ENCODE peak calls at places on chromosomes 7 and 10, in six cellular contexts. One of them, this sample, is unnamed. For H3K27me3, the result is how much of the 10 kb centered on the place peaks cover.

GRCh38 chr7:151859111-151859947 is 17.6 kb downstream of the PRKAG2 start:
- DNase-seq in PC-9: peak
- DNase-seq in fibroblast of lung: no peak
- DNase-seq in left ventricle myocardium inferior: peak
- DNase-seq in IMR-90: no peak
- DNase-seq in aorta: peak
- DNase-seq in this sample: no peak

GRCh38 chr7:134724606-134725005 is 54.8 kb upstream of the CALD1 start:
- DNase-seq in aorta: no peak
- DNase-seq in PC-9: peak
- DNase-seq in IMR-90: peak
- DNase-seq in fibroblast of lung: peak
- DNase-seq in left ventricle myocardium inferior: no peak
- DNase-seq in this sample: peak

GRCh38 chr7:26616235-26616634 is 248.2 kb downstream of the SKAP2 start:
- DNase-seq in left ventricle myocardium inferior: no peak
- DNase-seq in IMR-90: no peak
- DNase-seq in aorta: no peak
- DNase-seq in PC-9: peak
- DNase-seq in fibroblast of lung: no peak
- DNase-seq in this sample: no peak

GRCh38 chr7:157568071-157568784 is 231.4 kb downstream of the DNAJB6 start:
- DNase-seq in IMR-90: no peak
- DNase-seq in left ventricle myocardium inferior: no peak
- DNase-seq in fibroblast of lung: no peak
- DNase-seq in aorta: peak
- DNase-seq in PC-9: no peak
- DNase-seq in this sample: no peak

GRCh38 chr7:56491636-56492425 is 375.6 kb upstream of the NUPR2 start:
- DNase-seq in aorta: no peak
- DNase-seq in fibroblast of lung: no peak
- DNase-seq in left ventricle myocardium inferior: no peak
- DNase-seq in PC-9: no peak
- DNase-seq in IMR-90: no peak
- DNase-seq in this sample: no peak

GRCh38 chr7:151871189-151871735 is 5.7 kb downstream of the PRKAG2 start:
- DNase-seq in fibroblast of lung: no peak
- DNase-seq in aorta: no peak
- DNase-seq in PC-9: no peak
- DNase-seq in IMR-90: no peak
- DNase-seq in left ventricle myocardium inferior: peak
- DNase-seq in this sample: no peak

GRCh38 chr7:115707684-115708341 is 322.8 kb downstream of the TFEC start:
- DNase-seq in IMR-90: no peak
- DNase-seq in PC-9: no peak
- DNase-seq in fibroblast of lung: peak
- DNase-seq in left ventricle myocardium inferior: no peak
- DNase-seq in aorta: no peak
- DNase-seq in this sample: no peak

GRCh38 chr7:55069271-55069792 is 50.5 kb downstream of the EGFR start:
- DNase-seq in left ventricle myocardium inferior: no peak
- DNase-seq in IMR-90: peak
- DNase-seq in PC-9: no peak
- DNase-seq in fibroblast of lung: no peak
- DNase-seq in aorta: no peak
- DNase-seq in this sample: no peak

GRCh38 chr7:4683043-4683883 is 1.2 kb downstream of the FOXK1 start:
- DNase-seq in IMR-90: no peak
- DNase-seq in fibroblast of lung: no peak
- DNase-seq in aorta: peak
- DNase-seq in left ventricle myocardium inferior: peak
- DNase-seq in PC-9: peak
- DNase-seq in this sample: peak

GRCh38 chr10:69659286-69660027 is 29.4 kb downstream of the FAM241B start:
- DNase-seq in fibroblast of lung: no peak
- DNase-seq in aorta: no peak
- DNase-seq in left ventricle myocardium inferior: no peak
- DNase-seq in PC-9: no peak
- DNase-seq in IMR-90: no peak
- DNase-seq in this sample: no peak

GRCh38 chr10:110916554-110917346 is 2.2 kb downstream of the BBIP1 start:
- DNase-seq in fibroblast of lung: peak
- DNase-seq in aorta: no peak
- DNase-seq in IMR-90: peak
- DNase-seq in left ventricle myocardium inferior: no peak
- DNase-seq in PC-9: no peak
- DNase-seq in this sample: no peak

GRCh38 chr7:112573302-112574039 is 92.7 kb downstream of the LSMEM1 start:
- DNase-seq in aorta: no peak
- DNase-seq in fibroblast of lung: peak
- DNase-seq in PC-9: no peak
- DNase-seq in IMR-90: peak
- DNase-seq in left ventricle myocardium inferior: no peak
- DNase-seq in this sample: no peak

GRCh38 chr10:89262331-89263020 is 10.9 kb upstream of the LIPA start:
- DNase-seq in PC-9: peak
- DNase-seq in fibroblast of lung: peak
- DNase-seq in left ventricle myocardium inferior: no peak
- DNase-seq in IMR-90: peak
- DNase-seq in aorta: no peak
- DNase-seq in this sample: no peak

GRCh38 chr7:157671358-157672255 is 334.8 kb downstream of the DNAJB6 start:
- DNase-seq in fibroblast of lung: no peak
- DNase-seq in left ventricle myocardium inferior: no peak
- DNase-seq in IMR-90: no peak
- DNase-seq in PC-9: no peak
- DNase-seq in aorta: no peak
- DNase-seq in this sample: no peak

GRCh38 chr10:80283536-80284199 is 5.8 kb downstream of the MAT1A start:
- DNase-seq in left ventricle myocardium inferior: no peak
- DNase-seq in IMR-90: no peak
- DNase-seq in aorta: no peak
- DNase-seq in PC-9: no peak
- DNase-seq in fibroblast of lung: no peak
- DNase-seq in this sample: no peak

GRCh38 chr7:73701357-73701995 is 18.0 kb downstream of the STX1A start:
- DNase-seq in IMR-90: peak
- DNase-seq in PC-9: peak
- DNase-seq in aorta: peak
- DNase-seq in left ventricle myocardium inferior: no peak
- DNase-seq in fibroblast of lung: peak
- DNase-seq in this sample: peak

GRCh38 chr10:84681781-84682180 is 353.4 kb downstream of the CCSER2 start:
- DNase-seq in PC-9: no peak
- DNase-seq in aorta: no peak
- DNase-seq in fibroblast of lung: no peak
- DNase-seq in left ventricle myocardium inferior: no peak
- DNase-seq in IMR-90: no peak
- DNase-seq in this sample: no peak

GRCh38 chr10:11319990-11320602 is 291.4 kb downstream of the USP6NL start:
- DNase-seq in PC-9: no peak
- DNase-seq in IMR-90: no peak
- DNase-seq in aorta: no peak
- DNase-seq in left ventricle myocardium inferior: no peak
- DNase-seq in fibroblast of lung: no peak
- DNase-seq in this sample: no peak

DNA sequence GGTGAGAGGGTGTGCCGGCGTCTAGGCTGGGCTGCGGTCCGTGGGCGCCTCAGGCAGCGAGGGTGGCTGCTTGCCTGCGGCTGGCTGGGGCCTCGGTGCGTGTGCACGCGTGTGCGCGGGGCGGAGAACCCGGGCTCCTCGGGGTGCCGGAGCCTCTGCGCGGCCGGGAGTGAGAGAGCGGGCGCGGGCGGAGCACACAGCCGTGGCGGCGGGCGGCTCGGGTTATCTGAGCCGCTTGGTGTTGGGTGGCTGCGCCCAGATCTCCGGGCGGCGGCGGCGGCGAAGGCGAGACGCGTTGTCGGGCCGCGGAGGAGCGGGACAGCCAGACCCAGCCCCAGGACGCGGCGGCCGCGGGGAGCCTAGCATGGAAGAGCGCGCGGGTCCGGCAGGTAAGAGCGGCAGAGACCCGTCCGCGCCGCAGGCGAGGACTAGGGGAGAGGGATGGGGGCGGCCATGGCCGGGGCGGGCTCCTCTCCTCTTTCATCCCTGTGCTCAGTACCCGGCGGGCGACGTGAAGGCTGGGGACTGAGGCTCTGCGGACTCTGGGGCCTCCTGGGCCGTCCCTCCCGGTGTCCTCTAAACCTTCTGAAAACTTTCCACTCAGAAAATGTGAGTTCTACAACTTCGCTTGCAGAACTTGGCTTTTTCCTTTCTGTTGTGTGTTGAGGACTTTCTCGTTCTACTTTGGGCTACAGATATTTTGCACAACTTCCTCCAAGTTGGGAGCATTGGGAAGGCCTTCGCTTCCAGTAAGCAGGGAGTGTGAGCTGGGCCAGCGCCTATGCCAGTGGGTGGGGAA is 9.8 kb upstream of the PAX2 start:
- DNase-seq in IMR-90: no peak
- DNase-seq in fibroblast of lung: no peak
- DNase-seq in left ventricle myocardium inferior: no peak
- DNase-seq in PC-9: no peak
- DNase-seq in aorta: no peak
- DNase-seq in this sample: peak
- H3K27me3 ChIP-seq in IMR-90: half or more
- H3K27me3 ChIP-seq in fibroblast of lung: half or more
- H3K27me3 ChIP-seq in left ventricle myocardium inferior: half or more
- H3K27me3 ChIP-seq in PC-9: half or more
- H3K27me3 ChIP-seq in aorta: under half
- H3K27me3 ChIP-seq in this sample: half or more

GRCh38 chr10:63412304-63412703 is 53.5 kb downstream of the JMJD1C start:
- DNase-seq in left ventricle myocardium inferior: no peak
- DNase-seq in aorta: no peak
- DNase-seq in IMR-90: no peak
- DNase-seq in PC-9: no peak
- DNase-seq in fibroblast of lung: no peak
- DNase-seq in this sample: no peak
- H3K4me3 ChIP-seq in left ventricle myocardium inferior: no peak
- H3K4me3 ChIP-seq in aorta: no peak
- H3K4me3 ChIP-seq in IMR-90: no peak
- H3K4me3 ChIP-seq in PC-9: no peak
- H3K4me3 ChIP-seq in fibroblast of lung: no peak
- H3K4me3 ChIP-seq in this sample: no peak

DNA sequence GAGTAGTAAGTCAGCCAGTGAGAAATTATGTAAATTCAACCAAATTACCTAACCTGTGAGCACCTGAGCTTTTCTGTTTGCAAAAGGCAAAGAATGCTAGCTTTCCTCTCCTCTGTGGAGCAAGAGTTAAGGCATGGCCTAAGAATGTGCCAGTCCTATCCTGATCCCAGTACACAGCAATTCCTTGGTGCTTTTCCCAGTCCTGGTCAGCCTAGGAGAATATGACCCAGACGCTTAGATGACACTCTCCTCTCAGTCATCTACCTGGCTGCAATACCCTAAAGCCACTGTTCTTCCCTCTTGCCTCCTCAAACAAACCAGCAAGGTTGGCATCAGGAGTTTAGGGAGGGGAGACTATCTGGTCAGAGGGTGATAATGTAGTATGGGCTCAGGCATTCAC is 4.1 kb downstream of the PDLIM1 start:
- DNase-seq in PC-9: no peak
- DNase-seq in IMR-90: no peak
- DNase-seq in left ventricle myocardium inferior: no peak
- DNase-seq in aorta: no peak
- DNase-seq in fibroblast of lung: no peak
- DNase-seq in this sample: no peak
- H3K27me3 ChIP-seq in PC-9: under half
- H3K27me3 ChIP-seq in IMR-90: under half
- H3K27me3 ChIP-seq in left ventricle myocardium inferior: under half
- H3K27me3 ChIP-seq in aorta: under half
- H3K27me3 ChIP-seq in fibroblast of lung: under half
- H3K27me3 ChIP-seq in this sample: under half

GRCh38 chr10:119138341-119139306 is 26.9 kb downstream of the SFXN4 start:
- DNase-seq in left ventricle myocardium inferior: no peak
- DNase-seq in aorta: no peak
- DNase-seq in fibroblast of lung: no peak
- DNase-seq in IMR-90: no peak
- DNase-seq in PC-9: no peak
- DNase-seq in this sample: no peak

GRCh38 chr10:119131512-119132240 is 27.8 kb downstream of the DENND10 start:
- DNase-seq in fibroblast of lung: no peak
- DNase-seq in aorta: no peak
- DNase-seq in PC-9: no peak
- DNase-seq in IMR-90: peak
- DNase-seq in left ventricle myocardium inferior: no peak
- DNase-seq in this sample: no peak

GRCh38 chr10:119136084-119136483 is 29.4 kb downstream of the SFXN4 start:
- DNase-seq in aorta: no peak
- DNase-seq in fibroblast of lung: no peak
- DNase-seq in left ventricle myocardium inferior: no peak
- DNase-seq in PC-9: no peak
- DNase-seq in IMR-90: peak
- DNase-seq in this sample: no peak

GRCh38 chr10:119132521-119133345 is 28.8 kb downstream of the DENND10 start:
- DNase-seq in left ventricle myocardium inferior: no peak
- DNase-seq in fibroblast of lung: no peak
- DNase-seq in aorta: no peak
- DNase-seq in PC-9: no peak
- DNase-seq in IMR-90: no peak
- DNase-seq in this sample: no peak

GRCh38 chr10:119135517-119135890 is 30.0 kb downstream of the SFXN4 start:
- DNase-seq in IMR-90: peak
- DNase-seq in aorta: no peak
- DNase-seq in fibroblast of lung: no peak
- DNase-seq in left ventricle myocardium inferior: no peak
- DNase-seq in PC-9: no peak
- DNase-seq in this sample: no peak
- H3K4me3 ChIP-seq in IMR-90: no peak
- H3K4me3 ChIP-seq in aorta: no peak
- H3K4me3 ChIP-seq in fibroblast of lung: no peak
- H3K4me3 ChIP-seq in left ventricle myocardium inferior: no peak
- H3K4me3 ChIP-seq in PC-9: no peak
- H3K4me3 ChIP-seq in this sample: no peak

DNA sequence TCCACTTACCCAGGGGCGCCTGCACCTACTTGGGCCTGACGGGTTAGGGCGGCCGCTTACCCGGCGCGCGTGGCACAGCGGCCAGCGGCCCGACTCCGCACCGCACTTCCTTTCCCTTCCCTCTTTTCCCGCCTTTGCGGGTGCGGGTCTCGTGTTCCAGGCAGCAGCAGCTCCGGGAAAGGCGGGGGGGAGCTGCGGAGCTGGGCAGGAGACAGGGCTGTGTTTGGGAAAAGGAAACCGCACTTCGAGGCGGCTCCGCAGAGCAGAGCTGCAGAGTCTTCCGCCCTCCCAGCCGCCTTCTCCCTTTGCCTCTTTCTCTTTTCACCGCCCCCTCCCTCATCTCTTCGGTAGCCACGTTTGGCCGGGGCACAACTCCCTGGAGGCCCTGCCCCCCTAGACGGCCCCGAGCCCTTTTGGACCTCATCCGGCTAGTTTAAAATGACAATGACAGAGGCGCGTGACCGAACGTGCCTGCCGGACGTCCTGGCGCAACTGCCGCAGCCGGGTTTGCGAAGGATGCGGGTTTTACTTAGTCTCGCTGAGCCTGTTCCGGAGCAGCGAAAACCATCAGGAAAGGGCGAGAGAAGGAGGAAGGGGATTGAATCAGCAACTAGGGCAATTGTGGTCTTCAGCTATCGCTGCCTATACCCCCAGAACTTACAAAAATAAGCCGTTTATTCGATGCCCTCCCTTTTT is 7.9 kb upstream of the PAX2 start:
- DNase-seq in IMR-90: no peak
- DNase-seq in PC-9: no peak
- DNase-seq in left ventricle myocardium inferior: no peak
- DNase-seq in aorta: no peak
- DNase-seq in fibroblast of lung: no peak
- DNase-seq in this sample: peak
- H3K27me3 ChIP-seq in IMR-90: half or more
- H3K27me3 ChIP-seq in PC-9: half or more
- H3K27me3 ChIP-seq in left ventricle myocardium inferior: half or more
- H3K27me3 ChIP-seq in aorta: under half
- H3K27me3 ChIP-seq in fibroblast of lung: half or more
- H3K27me3 ChIP-seq in this sample: half or more